ENCODE peak calls at places on chromosome 6, in eight cellular contexts. A, U, N, J, B, D, K and X are unnamed samples.

GRCh38 chr6:139550361-139550760 is 175.9 kb upstream of the CITED2 start:
- DNase-seq in U (no peak), N (no peak), K (no peak), A (no peak), B (no peak), D (no peak), J (no peak), X (no peak)

GRCh38 chr6:157075549-157076426 is 247.5 kb downstream of the TMEM242 start:
- DNase-seq in K (no peak), N (no peak), D (peak), B (no peak), J (peak), U (no peak), A (no peak), X (no peak)

GRCh38 chr6:10262505-10262904 is 152.4 kb downstream of the TFAP2A start:
- DNase-seq in B (no peak), D (no peak), A (no peak), N (no peak), U (no peak), K (no peak), J (no peak), X (no peak)

GRCh38 chr6:143038845-143039244 is 21.8 kb upstream of the AIG1 start:
- DNase-seq in B (no peak), N (no peak), J (no peak), U (no peak), K (no peak), D (no peak), A (no peak), X (no peak)

GRCh38 chr6:88119769-88120168 is 46.4 kb downstream of the CNR1 start:
- DNase-seq in U (peak), K (no peak), B (no peak), A (no peak), D (no peak), J (no peak), N (no peak), X (no peak)

GRCh38 chr6:52371656-52372151 is 9.8 kb downstream of the PAQR8 start:
- DNase-seq in N (no peak), D (no peak), U (no peak), K (no peak), B (no peak), J (no peak), A (no peak), X (no peak)

GRCh38 chr6:170136541-170137175 is 154.2 kb downstream of the DLL1 start:
- DNase-seq in J (no peak), K (peak), A (peak), U (peak), B (no peak), D (no peak), N (no peak), X (no peak)

GRCh38 chr6:170032197-170032596 is 258.7 kb downstream of the DLL1 start:
- DNase-seq in D (no peak), U (no peak), K (peak), J (no peak), N (no peak), B (no peak), A (peak), X (peak)